ENCODE peak calls at places on chromosome 4, in seven cellular contexts. C is uterus, N is body of pancreas, T is ascending aorta, S is adipocyte, E is fibroblast of pulmonary artery, Z is left lung. B is an unnamed sample.
A peak's percentile ranks its signal among the peaks of the same experiment; 100 is the strongest.

GRCh38 chr4:83417566-83417965 is 38.1 kb downstream of the HELQ start:
- DNase-seq in C (no peak), S (no peak), N (no peak), Z (no peak), E (no peak), T (no peak), B (peak; percentile 27)

GRCh38 chr4:170414961-170415360 is 325.2 kb upstream of the AADAT start:
- DNase-seq in T (no peak), E (no peak), N (no peak), Z (no peak), S (no peak), C (no peak), B (no peak)

GRCh38 chr4:26779224-26779623 is 81.4 kb upstream of the STIM2 start:
- DNase-seq in T (no peak), Z (no peak), E (no peak), C (no peak), N (no peak), S (no peak), B (peak; percentile 82)

GRCh38 chr4:119598521-119598920 is 30.1 kb downstream of the PDE5A start:
- DNase-seq in N (no peak), C (no peak), S (no peak), E (no peak), T (no peak), Z (no peak), B (no peak)

GRCh38 chr4:138202686-138203085 is 39.5 kb downstream of the SLC7A11 start:
- DNase-seq in N (no peak), E (no peak), C (no peak), S (no peak), T (no peak), Z (no peak), B (no peak)

GRCh38 chr4:2284934-2285664 is 23.2 kb upstream of the MXD4 start:
- DNase-seq in S (peak; percentile 15), Z (peak; percentile 36), T (peak; percentile 3), C (peak; percentile 10), N (peak; percentile 3), E (peak; percentile 52), B (peak; percentile 58)

GRCh38 chr4:70759627-70760026 is 37.9 kb downstream of the RUFY3 start:
- DNase-seq in Z (no peak), S (no peak), N (no peak), E (no peak), T (no peak), C (no peak), B (no peak)

GRCh38 chr4:17794730-17795129 is 13.3 kb upstream of the FAM184B start:
- DNase-seq in Z (no peak), S (no peak), N (no peak), C (no peak), T (no peak), E (no peak), B (no peak)

GRCh38 chr4:183443609-183444148 is 757 bp upstream of the CDKN2AIP start:
- DNase-seq in T (no peak), C (peak; percentile 34), E (no peak), Z (no peak), S (no peak), N (no peak), B (peak; percentile 36)

GRCh38 chr4:127788517-127788916 is 6.4 kb downstream of the HSPA4L start:
- DNase-seq in Z (no peak), E (peak; percentile 4), T (no peak), N (no peak), S (peak; percentile 25), C (no peak), B (peak; percentile 26)

GRCh38 chr4:168711197-168712120 is 214.6 kb downstream of the PALLD start:
- DNase-seq in N (no peak), E (peak; percentile 76), C (peak; percentile 71), T (no peak), S (peak; percentile 41), Z (no peak), B (peak; percentile 51)

GRCh38 chr4:160143574-160143973 is 1040.7 kb downstream of the RAPGEF2 start:
- DNase-seq in N (no peak), S (no peak), C (no peak), E (no peak), T (no peak), Z (no peak), B (peak; percentile 11)

GRCh38 chr4:95643627-95644026 is 94.9 kb upstream of the UNC5C start:
- DNase-seq in Z (no peak), E (no peak), N (peak; percentile 5), T (no peak), C (no peak), S (no peak), B (no peak)

GRCh38 chr4:64584981-64585557 is 175.8 kb upstream of the TECRL start:
- DNase-seq in Z (no peak), E (peak; percentile 60), S (peak; percentile 68), C (no peak), N (peak; percentile 39), T (no peak), B (peak; percentile 19)

GRCh38 chr4:68002906-68003305 is 39.6 kb upstream of the TMPRSS11A start:
- DNase-seq in E (no peak), T (no peak), N (no peak), Z (no peak), S (no peak), C (no peak), B (no peak)

DNA sequence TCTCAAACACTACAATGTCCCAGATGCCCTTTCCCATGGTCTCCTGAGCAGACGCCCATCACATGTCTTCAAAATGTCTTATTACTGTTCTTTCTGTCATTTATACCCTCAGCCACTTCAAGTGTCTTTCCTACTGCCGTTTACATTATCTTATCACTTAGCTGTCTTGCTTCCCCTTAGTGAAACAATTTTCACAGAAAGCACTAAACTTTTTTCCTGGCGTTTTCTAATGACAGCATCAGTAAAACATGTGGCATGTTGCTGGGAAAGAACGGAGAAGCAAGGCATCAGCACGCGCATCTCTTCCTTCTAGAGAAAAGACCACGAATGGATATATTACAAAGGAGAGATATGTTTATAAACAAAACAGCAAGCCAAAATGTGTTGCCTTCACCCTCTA is 189.7 kb upstream of the SLIT2 start:
- DNase-seq in E (peak; percentile 39), Z (no peak), T (no peak), S (no peak), C (no peak), N (no peak), B (no peak)
- H3K4me3 ChIP-seq in E (no peak overlapping the region), Z (no peak overlapping the region), T (no peak overlapping the region), S (no peak overlapping the region), C (no peak overlapping the region), N (no peak overlapping the region), B (no peak overlapping the region)

GRCh38 chr4:7750508-7750907 is 189.2 kb downstream of the AFAP1 start:
- DNase-seq in S (no peak), C (no peak), T (no peak), Z (peak; percentile 27), E (no peak), N (no peak), B (no peak)

GRCh38 chr4:7752649-7753048 is 187.0 kb downstream of the AFAP1 start:
- DNase-seq in S (no peak), T (no peak), C (no peak), N (no peak), E (no peak), Z (no peak), B (peak; percentile 8)

GRCh38 chr4:7753271-7753670 is 186.4 kb downstream of the AFAP1 start:
- DNase-seq in N (peak; percentile 43), S (no peak), C (no peak), Z (peak; percentile 70), T (no peak), E (no peak), B (peak; percentile 81)

GRCh38 chr4:7753931-7754465 is 185.7 kb downstream of the AFAP1 start:
- DNase-seq in T (no peak), N (no peak), Z (no peak), C (no peak), S (no peak), E (no peak), B (no peak)

GRCh38 chr4:7750972-7751371 is 188.7 kb downstream of the AFAP1 start:
- DNase-seq in N (no peak), T (no peak), C (no peak), E (no peak), S (no peak), Z (no peak), B (no peak)
- H3K4me3 ChIP-seq in N (no peak overlapping the region), T (no peak overlapping the region), C (no peak overlapping the region), E (no peak overlapping the region), S (no peak overlapping the region), Z (no peak overlapping the region), B (no peak overlapping the region)

GRCh38 chr4:76233967-76234678 is 17.4 kb upstream of the FAM47E start:
- DNase-seq in S (no peak), N (no peak), Z (peak; percentile 79), E (no peak), T (no peak), C (no peak), B (no peak)
- H3K4me3 ChIP-seq in S (no peak overlapping the region), N (no peak overlapping the region), Z (peak overlapping the region; percentile 30), E (no peak overlapping the region), T (no peak overlapping the region), C (no peak overlapping the region), B (no peak overlapping the region)

GRCh38 chr4:155377281-155377680 is 516 bp upstream of the MAP9 start:
- DNase-seq in E (peak; percentile 28), C (no peak), Z (no peak), N (peak; percentile 15), T (no peak), S (peak; percentile 22), B (peak; percentile 58)
- H3K4me3 ChIP-seq in E (peak overlapping the region; percentile 78), C (no peak overlapping the region), Z (peak overlapping the region; percentile 59), N (no peak overlapping the region), T (peak overlapping the region; percentile 56), S (peak overlapping the region; percentile 95), B (peak overlapping the region; percentile 60)

DNA sequence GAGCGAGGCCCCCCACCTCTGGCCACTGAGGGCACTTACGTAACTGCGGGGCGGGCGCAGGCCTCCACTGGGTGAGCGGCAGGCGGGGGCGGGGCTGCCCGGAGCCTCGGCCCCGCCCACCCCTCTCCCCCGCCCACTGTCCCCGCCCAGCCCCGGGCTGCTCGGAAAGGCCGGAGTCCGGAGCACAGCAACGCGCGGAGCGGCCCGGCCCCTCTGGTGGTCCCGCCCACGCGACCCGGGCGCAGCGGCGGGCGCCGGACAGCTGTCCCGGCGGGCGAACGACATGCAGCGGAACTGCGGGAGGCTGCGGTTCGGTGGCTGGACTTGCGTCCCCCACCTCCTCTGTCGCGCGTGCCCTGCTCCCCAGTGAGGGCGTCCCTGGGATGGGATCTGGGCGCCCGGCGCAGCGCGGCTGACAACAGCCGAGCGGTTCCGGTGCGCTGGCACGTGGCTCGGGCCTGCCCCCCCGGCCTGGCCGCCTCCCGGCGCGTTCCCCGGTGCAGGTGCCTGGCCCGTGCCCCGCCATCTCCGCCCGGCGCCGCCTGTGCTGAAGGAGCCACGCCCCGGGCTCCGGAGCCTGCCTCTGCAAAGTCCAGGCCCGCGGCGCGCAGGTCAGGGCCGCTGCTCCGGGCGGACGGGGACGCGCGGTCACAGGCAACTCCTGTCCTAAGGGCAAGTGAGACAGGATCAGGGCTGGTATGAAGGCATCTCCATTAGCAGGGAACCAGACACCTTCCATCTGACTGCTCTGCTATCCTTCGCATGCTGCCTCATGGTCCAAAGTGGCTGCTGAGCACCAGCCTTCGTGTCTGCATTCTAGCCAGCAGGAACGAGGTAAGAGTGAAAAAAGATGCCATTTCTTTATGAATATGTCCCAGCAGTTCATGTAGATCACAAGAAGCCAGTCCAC is 21.8 kb upstream of the JAKMIP1 start:
- DNase-seq in S (peak; percentile 9), E (peak; percentile 6), C (no peak), T (no peak), N (peak; percentile 83), Z (no peak), B (no peak)
- H3K4me3 ChIP-seq in S (no peak overlapping the region), E (no peak overlapping the region), C (no peak overlapping the region), T (peak overlapping the region; percentile 27), N (no peak overlapping the region), Z (peak overlapping the region; percentile 11), B (no peak overlapping the region)

GRCh38 chr4:45518832-45519231 is 605.0 kb downstream of the GABRG1 start:
- DNase-seq in C (no peak), E (no peak), T (no peak), Z (no peak), N (no peak), S (no peak), B (no peak)
- H3K4me3 ChIP-seq in C (no peak overlapping the region), E (no peak overlapping the region), T (no peak overlapping the region), Z (no peak overlapping the region), N (no peak overlapping the region), S (no peak overlapping the region), B (no peak overlapping the region)

B was measured in bronchial epithelial cell.